ENCODE peak calls at places on chromosomes 12 and 14, in five cellular contexts. U is RPMI7951, R is esophagus squamous epithelium, K is right lobe of liver, W is NCI-H524 treated with DMSO at 0.1 percent for 48 hours. M is an unnamed sample.

GRCh38 chr12:63018273-63018672 is 83.3 kb upstream of the PPM1H start:
- DNase-seq in R (no peak), K (no peak), W (no peak), U (no peak), M (no peak)

GRCh38 chr14:102545461-102546265 is 36.1 kb upstream of the ANKRD9 start:
- DNase-seq in R (no peak), W (no peak), U (peak; percentile 43), K (no peak), M (peak; percentile 26)

GRCh38 chr12:93601591-93601990 is 29.1 kb downstream of the SOCS2 start:
- DNase-seq in U (no peak), W (no peak), K (no peak), R (no peak), M (no peak)

GRCh38 chr12:49941556-49942511 is 8.7 kb upstream of the AQP2 start:
- DNase-seq in R (no peak), K (no peak), W (no peak), U (no peak), M (no peak)

GRCh38 chr12:129036135-129036534 is 182.9 kb downstream of the GLT1D1 start:
- DNase-seq in K (no peak), U (no peak), R (no peak), W (no peak), M (no peak)

GRCh38 chr12:69639400-69640016 is 28.8 kb upstream of the LRRC10 start:
- DNase-seq in R (no peak), K (peak; percentile 73), U (peak; percentile 66), W (no peak), M (no peak)

GRCh38 chr12:12720052-12720451 is 2.9 kb downstream of the CDKN1B start:
- DNase-seq in W (no peak), K (no peak), U (no peak), R (no peak), M (no peak)

GRCh38 chr12:123948401-123949117 is 24.1 kb downstream of the CCDC92 start:
- DNase-seq in U (no peak), W (peak; percentile 81), R (no peak), K (no peak), M (no peak)

GRCh38 chr14:22929848-22930364 is 730 bp upstream of the PRMT5 start:
- DNase-seq in K (no peak), U (no peak), R (no peak), W (no peak), M (no peak)

GRCh38 chr12:107668320-107668719 is 17.3 kb upstream of the PWP1 start:
- DNase-seq in R (no peak), W (no peak), U (no peak), K (no peak), M (no peak)

GRCh38 chr12:92987362-92987761 is 58.3 kb upstream of the EEA1 start:
- DNase-seq in W (peak; percentile 9), R (no peak), K (no peak), U (peak; percentile 57), M (peak; percentile 8)

GRCh38 chr12:116361404-116362223 is 84.1 kb upstream of the MED13L start:
- DNase-seq in K (no peak), W (no peak), R (no peak), U (no peak), M (no peak)

GRCh38 chr12:39587247-39587646 is 32.4 kb downstream of the ABCD2 start:
- DNase-seq in K (no peak), W (peak; percentile 8), R (no peak), U (peak; percentile 8), M (no peak)

GRCh38 chr14:54597795-54598443 is 31.0 kb downstream of the SAMD4A start:
- DNase-seq in K (no peak), R (no peak), W (no peak), U (peak; percentile 66), M (no peak)

GRCh38 chr14:68182492-68182891 is 362.9 kb downstream of the RAD51B start:
- DNase-seq in R (no peak), U (no peak), K (no peak), W (no peak), M (no peak)

GRCh38 chr14:85531141-85531593 is 1.2 kb downstream of the FLRT2 start:
- DNase-seq in K (peak; percentile 53), W (peak; percentile 75), U (peak; percentile 84), R (no peak), M (no peak)

GRCh38 chr12:40828593-40828990 is 136.4 kb downstream of the CNTN1 start:
- DNase-seq in W (no peak), R (no peak), K (no peak), U (no peak), M (no peak)

GRCh38 chr12:53186745-53187144 is 6.0 kb upstream of the CSAD start:
- DNase-seq in U (peak; percentile 67), K (no peak), R (no peak), W (no peak), M (no peak)

GRCh38 chr12:55698241-55698955 is 9.3 kb downstream of the ITGA7 start:
- DNase-seq in W (no peak), U (no peak), K (peak; percentile 39), R (no peak), M (no peak)

GRCh38 chr12:90515199-90516175 is 439.5 kb downstream of the CCER1 start:
- DNase-seq in R (no peak), K (no peak), W (no peak), U (no peak), M (no peak)

GRCh38 chr12:119988440-119988787 is 622 bp upstream of the BICDL1 start:
- DNase-seq in W (peak; percentile 76), K (no peak), R (no peak), U (peak; percentile 51), M (peak; percentile 87)

GRCh38 chr14:89660183-89660582 is 243.2 kb upstream of the FOXN3 start:
- DNase-seq in W (no peak), K (no peak), U (peak; percentile 13), R (no peak), M (no peak)

GRCh38 chr14:99678198-99678597 is 5.9 kb upstream of the CYP46A1 start:
- DNase-seq in W (no peak), U (no peak), R (no peak), K (no peak), M (no peak)

GRCh38 chr14:96243785-96244184 is 12.2 kb upstream of the BDKRB1 start:
- DNase-seq in W (no peak), U (no peak), K (no peak), R (no peak), M (no peak)

M was measured in DMS 273 treated with DMSO at 0.1 percent for 48 hours.